ENCODE peak calls at places on chromosome 7, in eight cellular contexts. One of them, this sample, is unnamed.

GRCh38 chr7:3559178-3559765 is 258.2 kb downstream of the SDK1 start:
- DNase-seq in AG10803: peak
- DNase-seq in stimulated activated CD4-positive, alpha-beta T cell treated with anti-CD3 and anti-CD28 coated beads, Interleukin-15, amount 100 ng/mL, for 1 hour: no peak
- DNase-seq in psoas muscle: no peak
- DNase-seq in activated naive CD4-positive, alpha-beta T cell treated with anti-CD3 and anti-CD28 coated beads for 36 hours: peak
- DNase-seq in Daoy: peak
- DNase-seq in memory B cell: no peak
- DNase-seq in T follicular helper cell: no peak
- DNase-seq in this sample: no peak

GRCh38 chr7:12862146-12862545 is 174.7 kb downstream of the ARL4A start:
- DNase-seq in T follicular helper cell: no peak
- DNase-seq in memory B cell: no peak
- DNase-seq in Daoy: no peak
- DNase-seq in activated naive CD4-positive, alpha-beta T cell treated with anti-CD3 and anti-CD28 coated beads for 36 hours: no peak
- DNase-seq in AG10803: no peak
- DNase-seq in stimulated activated CD4-positive, alpha-beta T cell treated with anti-CD3 and anti-CD28 coated beads, Interleukin-15, amount 100 ng/mL, for 1 hour: no peak
- DNase-seq in psoas muscle: no peak
- DNase-seq in this sample: no peak

GRCh38 chr7:116527521-116527920 is 2.7 kb downstream of the CAV1 start:
- DNase-seq in T follicular helper cell: no peak
- DNase-seq in AG10803: no peak
- DNase-seq in memory B cell: no peak
- DNase-seq in stimulated activated CD4-positive, alpha-beta T cell treated with anti-CD3 and anti-CD28 coated beads, Interleukin-15, amount 100 ng/mL, for 1 hour: no peak
- DNase-seq in psoas muscle: no peak
- DNase-seq in activated naive CD4-positive, alpha-beta T cell treated with anti-CD3 and anti-CD28 coated beads for 36 hours: no peak
- DNase-seq in Daoy: peak
- DNase-seq in this sample: no peak

GRCh38 chr7:133040617-133041016 is 41.3 kb downstream of the CHCHD3 start:
- DNase-seq in T follicular helper cell: no peak
- DNase-seq in psoas muscle: no peak
- DNase-seq in memory B cell: no peak
- DNase-seq in stimulated activated CD4-positive, alpha-beta T cell treated with anti-CD3 and anti-CD28 coated beads, Interleukin-15, amount 100 ng/mL, for 1 hour: no peak
- DNase-seq in Daoy: no peak
- DNase-seq in AG10803: no peak
- DNase-seq in activated naive CD4-positive, alpha-beta T cell treated with anti-CD3 and anti-CD28 coated beads for 36 hours: no peak
- DNase-seq in this sample: no peak

GRCh38 chr7:100688593-100688860 is 5.5 kb downstream of the GIGYF1 start:
- DNase-seq in psoas muscle: no peak
- DNase-seq in AG10803: no peak
- DNase-seq in activated naive CD4-positive, alpha-beta T cell treated with anti-CD3 and anti-CD28 coated beads for 36 hours: no peak
- DNase-seq in memory B cell: no peak
- DNase-seq in stimulated activated CD4-positive, alpha-beta T cell treated with anti-CD3 and anti-CD28 coated beads, Interleukin-15, amount 100 ng/mL, for 1 hour: no peak
- DNase-seq in T follicular helper cell: no peak
- DNase-seq in Daoy: no peak
- DNase-seq in this sample: no peak

GRCh38 chr7:96131525-96131924 is 190.4 kb downstream of the SLC25A13 start:
- DNase-seq in AG10803: no peak
- DNase-seq in stimulated activated CD4-positive, alpha-beta T cell treated with anti-CD3 and anti-CD28 coated beads, Interleukin-15, amount 100 ng/mL, for 1 hour: no peak
- DNase-seq in Daoy: no peak
- DNase-seq in psoas muscle: no peak
- DNase-seq in T follicular helper cell: no peak
- DNase-seq in activated naive CD4-positive, alpha-beta T cell treated with anti-CD3 and anti-CD28 coated beads for 36 hours: no peak
- DNase-seq in memory B cell: no peak
- DNase-seq in this sample: no peak

GRCh38 chr7:80403686-80404241 is 108.1 kb downstream of the GNAT3 start:
- DNase-seq in psoas muscle: no peak
- DNase-seq in Daoy: no peak
- DNase-seq in stimulated activated CD4-positive, alpha-beta T cell treated with anti-CD3 and anti-CD28 coated beads, Interleukin-15, amount 100 ng/mL, for 1 hour: no peak
- DNase-seq in memory B cell: no peak
- DNase-seq in AG10803: peak
- DNase-seq in T follicular helper cell: no peak
- DNase-seq in activated naive CD4-positive, alpha-beta T cell treated with anti-CD3 and anti-CD28 coated beads for 36 hours: no peak
- DNase-seq in this sample: no peak

GRCh38 chr7:19470031-19470430 is 238.8 kb downstream of the POLR1F start:
- DNase-seq in Daoy: no peak
- DNase-seq in T follicular helper cell: no peak
- DNase-seq in memory B cell: no peak
- DNase-seq in activated naive CD4-positive, alpha-beta T cell treated with anti-CD3 and anti-CD28 coated beads for 36 hours: no peak
- DNase-seq in psoas muscle: no peak
- DNase-seq in stimulated activated CD4-positive, alpha-beta T cell treated with anti-CD3 and anti-CD28 coated beads, Interleukin-15, amount 100 ng/mL, for 1 hour: no peak
- DNase-seq in AG10803: no peak
- DNase-seq in this sample: no peak

GRCh38 chr7:74181821-74182220 is 7.7 kb downstream of the EIF4H start:
- DNase-seq in T follicular helper cell: no peak
- DNase-seq in activated naive CD4-positive, alpha-beta T cell treated with anti-CD3 and anti-CD28 coated beads for 36 hours: no peak
- DNase-seq in psoas muscle: no peak
- DNase-seq in AG10803: no peak
- DNase-seq in stimulated activated CD4-positive, alpha-beta T cell treated with anti-CD3 and anti-CD28 coated beads, Interleukin-15, amount 100 ng/mL, for 1 hour: no peak
- DNase-seq in Daoy: no peak
- DNase-seq in memory B cell: no peak
- DNase-seq in this sample: no peak

GRCh38 chr7:17301491-17302101 is 3.1 kb downstream of the AHR start:
- DNase-seq in stimulated activated CD4-positive, alpha-beta T cell treated with anti-CD3 and anti-CD28 coated beads, Interleukin-15, amount 100 ng/mL, for 1 hour: no peak
- DNase-seq in memory B cell: peak
- DNase-seq in psoas muscle: no peak
- DNase-seq in Daoy: peak
- DNase-seq in T follicular helper cell: peak
- DNase-seq in activated naive CD4-positive, alpha-beta T cell treated with anti-CD3 and anti-CD28 coated beads for 36 hours: peak
- DNase-seq in AG10803: peak
- DNase-seq in this sample: no peak

GRCh38 chr7:7051221-7051877 is 131.0 kb upstream of the C1GALT1 start:
- DNase-seq in memory B cell: peak
- DNase-seq in AG10803: peak
- DNase-seq in psoas muscle: no peak
- DNase-seq in Daoy: peak
- DNase-seq in stimulated activated CD4-positive, alpha-beta T cell treated with anti-CD3 and anti-CD28 coated beads, Interleukin-15, amount 100 ng/mL, for 1 hour: no peak
- DNase-seq in T follicular helper cell: no peak
- DNase-seq in activated naive CD4-positive, alpha-beta T cell treated with anti-CD3 and anti-CD28 coated beads for 36 hours: no peak
- DNase-seq in this sample: no peak

GRCh38 chr7:135728136-135728669 is at the start of gene SLC13A4:
- DNase-seq in activated naive CD4-positive, alpha-beta T cell treated with anti-CD3 and anti-CD28 coated beads for 36 hours: no peak
- DNase-seq in stimulated activated CD4-positive, alpha-beta T cell treated with anti-CD3 and anti-CD28 coated beads, Interleukin-15, amount 100 ng/mL, for 1 hour: no peak
- DNase-seq in T follicular helper cell: no peak
- DNase-seq in psoas muscle: no peak
- DNase-seq in memory B cell: no peak
- DNase-seq in Daoy: no peak
- DNase-seq in AG10803: no peak
- DNase-seq in this sample: no peak

This sample was measured in activated T-helper 2 cell treated with anti-CD3 and anti-CD28 coated beads, Interferon-gamma antibody, Interleukin-2, Interleukin-4, amounts not matched to agents 10 μg/mL and 5 μg/mL and 100 μg/mL, durations not matched to agents 14 hours and 24 hours and 36 hours.